ENCODE peak calls at places on chromosome 17, in five cellular contexts. One of them, this sample, is unnamed.

GRCh38 chr17:34769049-34769448 is 189.7 kb downstream of the TMEM132E start:
- DNase-seq in IMR-90: no peak
- DNase-seq in PC-9: no peak
- DNase-seq in ascending aorta: no peak
- DNase-seq in GM12865: no peak
- DNase-seq in this sample: no peak

GRCh38 chr17:15213381-15214087 is 51.6 kb downstream of the PMP22 start:
- DNase-seq in ascending aorta: no peak
- DNase-seq in IMR-90: peak
- DNase-seq in GM12865: no peak
- DNase-seq in PC-9: no peak
- DNase-seq in this sample: peak

GRCh38 chr17:43846221-43846712 is 709 bp upstream of the CD300LG start:
- DNase-seq in GM12865: peak
- DNase-seq in ascending aorta: peak
- DNase-seq in PC-9: peak
- DNase-seq in IMR-90: peak
- DNase-seq in this sample: peak

GRCh38 chr17:15341385-15341849 is at the start of gene TEKT3:
- DNase-seq in ascending aorta: peak
- DNase-seq in IMR-90: peak
- DNase-seq in PC-9: peak
- DNase-seq in GM12865: no peak
- DNase-seq in this sample: peak

GRCh38 chr17:77142689-77143088 is 1.9 kb downstream of the SEC14L1 start:
- DNase-seq in PC-9: no peak
- DNase-seq in IMR-90: no peak
- DNase-seq in GM12865: no peak
- DNase-seq in ascending aorta: no peak
- DNase-seq in this sample: no peak

GRCh38 chr17:57400648-57401047 is 144.3 kb downstream of the MSI2 start:
- DNase-seq in PC-9: no peak
- DNase-seq in ascending aorta: no peak
- DNase-seq in IMR-90: peak
- DNase-seq in GM12865: no peak
- DNase-seq in this sample: no peak

GRCh38 chr17:73952498-73953205 is 250.8 kb upstream of the RPL38 start:
- DNase-seq in PC-9: no peak
- DNase-seq in GM12865: peak
- DNase-seq in IMR-90: no peak
- DNase-seq in ascending aorta: no peak
- DNase-seq in this sample: peak

GRCh38 chr17:77708049-77708448 is 250.5 kb upstream of the TNRC6C start:
- DNase-seq in IMR-90: no peak
- DNase-seq in PC-9: no peak
- DNase-seq in ascending aorta: peak
- DNase-seq in GM12865: no peak
- DNase-seq in this sample: no peak

GRCh38 chr17:80507965-80508364 is 31.6 kb upstream of the NPTX1 start:
- DNase-seq in GM12865: peak
- DNase-seq in ascending aorta: no peak
- DNase-seq in PC-9: no peak
- DNase-seq in IMR-90: no peak
- DNase-seq in this sample: no peak

GRCh38 chr17:5545051-5545987 is 39.0 kb downstream of the NLRP1 start:
- DNase-seq in GM12865: no peak
- DNase-seq in PC-9: no peak
- DNase-seq in ascending aorta: no peak
- DNase-seq in IMR-90: peak
- DNase-seq in this sample: no peak

GRCh38 chr17:74603032-74603635 is 11.1 kb upstream of the CD300LD start:
- DNase-seq in ascending aorta: no peak
- DNase-seq in IMR-90: no peak
- DNase-seq in PC-9: no peak
- DNase-seq in GM12865: no peak
- DNase-seq in this sample: no peak

GRCh38 chr17:47810200-47810821 is 11.3 kb downstream of the OSBPL7 start:
- DNase-seq in PC-9: peak
- DNase-seq in IMR-90: peak
- DNase-seq in ascending aorta: peak
- DNase-seq in GM12865: no peak
- DNase-seq in this sample: peak

GRCh38 chr17:50128441-50129302 is 1.3 kb downstream of the SAMD14 start:
- DNase-seq in GM12865: no peak
- DNase-seq in IMR-90: peak
- DNase-seq in ascending aorta: no peak
- DNase-seq in PC-9: no peak
- DNase-seq in this sample: no peak

GRCh38 chr17:13833921-13834320 is 232.2 kb upstream of the HS3ST3A1 start:
- DNase-seq in IMR-90: peak
- DNase-seq in ascending aorta: no peak
- DNase-seq in PC-9: no peak
- DNase-seq in GM12865: no peak
- DNase-seq in this sample: no peak

GRCh38 chr17:49397586-49397985 is 17.1 kb downstream of the PHB1 start:
- DNase-seq in GM12865: no peak
- DNase-seq in PC-9: no peak
- DNase-seq in ascending aorta: no peak
- DNase-seq in IMR-90: no peak
- DNase-seq in this sample: no peak

GRCh38 chr17:66354472-66354871 is 52.1 kb downstream of the PRKCA start:
- DNase-seq in PC-9: no peak
- DNase-seq in GM12865: no peak
- DNase-seq in ascending aorta: no peak
- DNase-seq in IMR-90: no peak
- DNase-seq in this sample: no peak

GRCh38 chr17:75067856-75068255 is 19.9 kb upstream of the SLC16A5 start:
- DNase-seq in PC-9: no peak
- DNase-seq in ascending aorta: no peak
- DNase-seq in IMR-90: no peak
- DNase-seq in GM12865: peak
- DNase-seq in this sample: peak

GRCh38 chr17:15501788-15502187 is 34.4 kb upstream of the CDRT4 start:
- DNase-seq in ascending aorta: no peak
- DNase-seq in IMR-90: no peak
- DNase-seq in GM12865: no peak
- DNase-seq in PC-9: no peak
- DNase-seq in this sample: no peak

GRCh38 chr17:42325026-42325425 is 36.7 kb downstream of the STAT5A start:
- DNase-seq in IMR-90: peak
- DNase-seq in GM12865: no peak
- DNase-seq in ascending aorta: peak
- DNase-seq in PC-9: peak
- DNase-seq in this sample: no peak

DNA sequence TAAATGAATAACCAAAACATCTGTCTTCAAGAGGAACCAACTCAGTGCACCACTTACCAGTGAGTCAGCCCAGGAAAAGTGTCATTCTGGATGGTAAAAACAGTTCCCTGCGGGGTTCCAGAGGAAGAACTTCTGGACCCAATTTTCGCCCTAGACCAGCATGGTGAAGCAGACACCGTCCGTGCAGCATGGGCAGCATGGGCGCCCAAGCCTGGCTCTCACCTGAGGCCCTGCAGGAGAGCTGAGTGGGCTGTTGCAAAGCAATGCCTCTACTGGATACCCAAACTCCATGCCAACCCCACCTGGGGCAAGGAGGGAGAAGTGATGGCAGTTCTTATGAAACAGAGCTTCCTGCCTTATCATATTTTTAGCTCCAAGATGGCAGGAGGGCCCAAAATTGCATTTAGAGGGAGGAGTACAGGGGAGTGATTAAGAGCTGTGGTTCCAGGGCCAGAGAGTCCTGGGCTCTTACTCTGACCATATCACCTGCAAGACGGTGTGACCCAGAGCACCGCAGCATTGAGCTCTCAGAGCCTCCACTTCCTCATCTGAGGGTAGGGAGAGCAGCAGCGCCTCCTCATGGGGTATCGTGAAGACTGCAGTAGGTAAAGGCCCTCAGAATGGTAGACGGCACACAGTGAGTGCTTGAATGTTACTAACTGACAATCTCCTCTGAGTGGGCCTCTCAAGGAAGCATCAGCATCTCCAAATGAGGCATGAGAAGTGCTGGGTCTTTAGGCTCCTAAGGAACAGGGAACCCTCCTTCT is 16.6 kb upstream of the INPP5K start:
- DNase-seq in GM12865: peak
- DNase-seq in ascending aorta: no peak
- DNase-seq in PC-9: no peak
- DNase-seq in IMR-90: no peak
- DNase-seq in this sample: peak
- TF ChIP-seq CTCF in GM12865: peak
- TF ChIP-seq CTCF in ascending aorta: no peak
- TF ChIP-seq CTCF in PC-9: no peak
- TF ChIP-seq CTCF in IMR-90: peak
- TF ChIP-seq CTCF in this sample: peak

GRCh38 chr17:81929253-81930141 is 2.0 kb upstream of the MAFG start:
- DNase-seq in PC-9: no peak
- DNase-seq in GM12865: no peak
- DNase-seq in ascending aorta: no peak
- DNase-seq in IMR-90: no peak
- DNase-seq in this sample: no peak

GRCh38 chr17:81926451-81927144 is 937 bp downstream of the MAFG start:
- DNase-seq in PC-9: peak
- DNase-seq in IMR-90: peak
- DNase-seq in GM12865: peak
- DNase-seq in ascending aorta: peak
- DNase-seq in this sample: peak

GRCh38 chr17:81928497-81929252 is 1.1 kb upstream of the MAFG start:
- DNase-seq in IMR-90: no peak
- DNase-seq in ascending aorta: no peak
- DNase-seq in PC-9: peak
- DNase-seq in GM12865: no peak
- DNase-seq in this sample: no peak

GRCh38 chr17:81927145-81927652 is 336 bp downstream of the MAFG start:
- DNase-seq in GM12865: no peak
- DNase-seq in ascending aorta: no peak
- DNase-seq in IMR-90: no peak
- DNase-seq in PC-9: no peak
- DNase-seq in this sample: no peak

GRCh38 chr17:81927653-81928496 is at the start of gene MAFG:
- DNase-seq in GM12865: peak
- DNase-seq in IMR-90: peak
- DNase-seq in PC-9: peak
- DNase-seq in ascending aorta: peak
- DNase-seq in this sample: peak
- TF ChIP-seq CTCF in GM12865: peak
- TF ChIP-seq CTCF in IMR-90: peak
- TF ChIP-seq CTCF in PC-9: no peak
- TF ChIP-seq CTCF in ascending aorta: peak
- TF ChIP-seq CTCF in this sample: peak

GRCh38 chr17:19651461-19652238 is 3.1 kb downstream of the ALDH3A2 start:
- DNase-seq in PC-9: peak
- DNase-seq in ascending aorta: no peak
- DNase-seq in IMR-90: no peak
- DNase-seq in GM12865: no peak
- DNase-seq in this sample: no peak

GRCh38 chr17:19650826-19651225 is 2.3 kb downstream of the ALDH3A2 start:
- DNase-seq in ascending aorta: no peak
- DNase-seq in IMR-90: peak
- DNase-seq in GM12865: no peak
- DNase-seq in PC-9: no peak
- DNase-seq in this sample: no peak

GRCh38 chr17:19646788-19647696 is 1.5 kb upstream of the ALDH3A2 start:
- DNase-seq in GM12865: no peak
- DNase-seq in ascending aorta: no peak
- DNase-seq in PC-9: peak
- DNase-seq in IMR-90: no peak
- DNase-seq in this sample: peak

GRCh38 chr17:19647697-19648474 is 665 bp upstream of the ALDH3A2 start:
- DNase-seq in PC-9: peak
- DNase-seq in ascending aorta: peak
- DNase-seq in IMR-90: peak
- DNase-seq in GM12865: peak
- DNase-seq in this sample: peak

DNA sequence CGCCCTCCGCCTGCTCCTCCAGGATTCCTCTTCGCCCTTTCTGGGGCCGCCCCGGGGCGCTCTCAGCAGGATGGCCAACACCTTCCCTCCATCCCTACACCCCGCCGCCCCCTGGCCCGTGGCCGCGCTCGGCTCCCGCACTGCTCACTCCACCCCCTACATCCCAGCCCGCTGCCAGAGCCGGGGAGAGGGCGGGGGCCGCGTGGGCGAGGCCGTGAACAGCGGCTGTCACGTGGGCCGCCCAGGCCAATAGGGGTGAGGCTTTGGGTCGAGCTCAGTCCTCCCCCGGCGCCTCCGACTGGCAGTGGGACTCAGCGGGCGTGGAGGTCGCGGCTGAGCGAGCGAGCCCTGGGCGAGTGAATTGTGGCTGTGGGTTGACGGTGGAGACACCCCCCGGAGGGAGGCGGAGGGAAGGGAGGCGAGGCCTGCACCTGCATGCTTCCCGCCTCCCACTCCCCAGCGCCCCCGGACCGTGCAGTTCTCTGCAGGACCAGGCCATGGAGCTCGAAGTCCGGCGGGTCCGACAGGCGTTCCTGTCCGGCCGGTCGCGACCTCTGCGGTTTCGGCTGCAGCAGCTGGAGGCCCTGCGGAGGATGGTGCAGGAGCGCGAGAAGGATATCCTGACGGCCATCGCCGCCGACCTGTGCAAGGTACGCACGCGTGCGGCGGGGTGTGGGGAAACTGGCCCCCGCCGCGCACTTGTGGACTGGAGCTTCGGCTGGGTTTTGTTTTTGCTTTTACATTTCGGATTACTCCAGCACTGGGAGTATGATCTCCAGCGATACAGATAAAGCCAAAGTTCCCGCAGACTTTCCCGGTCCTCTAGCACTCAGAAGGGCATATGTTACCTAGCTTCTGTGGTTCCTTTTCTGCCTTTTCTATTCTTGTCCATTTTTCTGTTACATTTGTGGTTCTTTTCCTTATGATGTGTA is at the start of gene ALDH3A2:
- DNase-seq in GM12865: peak
- DNase-seq in PC-9: peak
- DNase-seq in IMR-90: peak
- DNase-seq in ascending aorta: peak
- DNase-seq in this sample: peak
- TF ChIP-seq CTCF in GM12865: no peak
- TF ChIP-seq CTCF in PC-9: no peak
- TF ChIP-seq CTCF in IMR-90: no peak
- TF ChIP-seq CTCF in ascending aorta: peak
- TF ChIP-seq CTCF in this sample: no peak

GRCh38 chr17:79124513-79125209 is 50.0 kb downstream of the ENGASE start:
- DNase-seq in PC-9: no peak
- DNase-seq in GM12865: no peak
- DNase-seq in ascending aorta: no peak
- DNase-seq in IMR-90: no peak
- DNase-seq in this sample: no peak

GRCh38 chr17:79127534-79128135 is 53.0 kb downstream of the ENGASE start:
- DNase-seq in GM12865: no peak
- DNase-seq in ascending aorta: no peak
- DNase-seq in PC-9: no peak
- DNase-seq in IMR-90: no peak
- DNase-seq in this sample: no peak

GRCh38 chr17:79125503-79125902 is 50.9 kb downstream of the ENGASE start:
- DNase-seq in ascending aorta: no peak
- DNase-seq in GM12865: no peak
- DNase-seq in PC-9: no peak
- DNase-seq in IMR-90: no peak
- DNase-seq in this sample: no peak

GRCh38 chr17:79123988-79124387 is 49.4 kb downstream of the ENGASE start:
- DNase-seq in PC-9: no peak
- DNase-seq in ascending aorta: no peak
- DNase-seq in IMR-90: no peak
- DNase-seq in GM12865: no peak
- DNase-seq in this sample: no peak

GRCh38 chr17:79126139-79126538 is 51.5 kb downstream of the ENGASE start:
- DNase-seq in PC-9: peak
- DNase-seq in IMR-90: no peak
- DNase-seq in GM12865: no peak
- DNase-seq in ascending aorta: no peak
- DNase-seq in this sample: no peak
- TF ChIP-seq CTCF in PC-9: no peak
- TF ChIP-seq CTCF in IMR-90: no peak
- TF ChIP-seq CTCF in GM12865: peak
- TF ChIP-seq CTCF in ascending aorta: no peak
- TF ChIP-seq CTCF in this sample: no peak

This sample was measured in activated CD8-positive, alpha-beta T cell treated with anti-CD3 and anti-CD28 coated beads for 36 hours.